ENCODE peak calls at places on chromosomes 11 and 22, in eight cellular contexts. S is body of pancreas, V is colonic mucosa, K is lung, C is fibroblast of lung, Q is psoas muscle, O is neuronal stem cell, U is OCI-LY7. M is an unnamed sample.

GRCh38 chr11:110490886-110491285 is 61.1 kb downstream of the FDX1 start:
- DNase-seq in C (peak; percentile 86), O (no peak), V (no peak), S (no peak), Q (peak; percentile 29), U (no peak), K (no peak), M (no peak)

GRCh38 chr22:21044931-21045584 is 688 bp upstream of the LRRC74B start:
- DNase-seq in U (no peak), S (peak; percentile 49), Q (peak; percentile 67), K (no peak), O (no peak), V (no peak), C (peak; percentile 57), M (no peak)

GRCh38 chr11:78039919-78040671 is 17.0 kb upstream of the KCTD14 start:
- DNase-seq in V (peak; percentile 83), K (peak; percentile 68), Q (peak; percentile 74), O (no peak), U (no peak), S (peak; percentile 63), C (peak; percentile 74), M (no peak)

GRCh38 chr11:117096140-117096972 is 1.9 kb downstream of the SIK3 start:
- DNase-seq in K (no peak), S (no peak), U (peak; percentile 75), O (no peak), Q (no peak), V (peak; percentile 47), C (peak; percentile 24), M (peak; percentile 69)

GRCh38 chr22:49658902-49659280 is 168.8 kb downstream of the BRD1 start:
- DNase-seq in U (no peak), V (no peak), S (peak; percentile 1), C (no peak), O (no peak), K (no peak), Q (no peak), M (no peak)

GRCh38 chr11:78784321-78785061 is 209.8 kb upstream of the NARS2 start:
- DNase-seq in O (no peak), C (peak; percentile 79), K (no peak), U (no peak), V (no peak), S (no peak), Q (no peak), M (no peak)

GRCh38 chr11:21921151-21921550 is 271.7 kb upstream of the ANO5 start:
- DNase-seq in U (no peak), C (no peak), K (no peak), S (no peak), V (no peak), O (peak; percentile 31), Q (no peak), M (no peak)

GRCh38 chr11:58730507-58731089 is 1.1 kb downstream of the GLYAT start:
- DNase-seq in C (no peak), Q (no peak), K (no peak), O (no peak), U (no peak), V (no peak), S (no peak), M (no peak)

GRCh38 chr11:65555693-65556231 is 2.4 kb downstream of the LTBP3 start:
- DNase-seq in C (peak; percentile 82), Q (peak; percentile 87), V (peak; percentile 46), K (no peak), U (no peak), O (no peak), S (peak; percentile 41), M (no peak)

GRCh38 chr11:2776351-2777061 is 76.7 kb upstream of the KCNQ1OT1 start:
- DNase-seq in Q (peak; percentile 11), S (peak; percentile 12), O (no peak), C (no peak), U (no peak), V (peak; percentile 14), K (peak; percentile 26), M (no peak)

GRCh38 chr11:64292458-64293254 is 1.6 kb downstream of the KCNK4 start:
- DNase-seq in U (no peak), C (no peak), Q (no peak), K (no peak), S (no peak), V (no peak), O (no peak), M (no peak)

GRCh38 chr11:61372659-61373058 is 10.5 kb downstream of the TMEM138 start:
- DNase-seq in C (no peak), U (no peak), O (no peak), V (no peak), Q (no peak), S (no peak), K (no peak), M (no peak)

GRCh38 chr11:16956538-16957153 is 57.6 kb downstream of the PLEKHA7 start:
- DNase-seq in O (no peak), U (no peak), K (no peak), C (no peak), S (no peak), V (no peak), Q (no peak), M (no peak)

GRCh38 chr11:4826425-4826824 is 5.3 kb downstream of the OR51F2 start:
- DNase-seq in O (no peak), Q (no peak), V (no peak), U (no peak), S (no peak), K (no peak), C (no peak), M (no peak)

GRCh38 chr11:76673164-76674142 is 2.9 kb upstream of the LRRC32 start:
- DNase-seq in V (no peak), C (no peak), U (peak; percentile 55), S (no peak), Q (peak; percentile 1), O (no peak), K (no peak), M (no peak)
- H3K4me3 ChIP-seq in V (no peak overlapping the region), C (no peak overlapping the region), U (peak overlapping the region; percentile 79), S (no peak overlapping the region), Q (no peak overlapping the region), O (no peak overlapping the region), K (no peak overlapping the region), M (peak overlapping the region; percentile 18)

DNA sequence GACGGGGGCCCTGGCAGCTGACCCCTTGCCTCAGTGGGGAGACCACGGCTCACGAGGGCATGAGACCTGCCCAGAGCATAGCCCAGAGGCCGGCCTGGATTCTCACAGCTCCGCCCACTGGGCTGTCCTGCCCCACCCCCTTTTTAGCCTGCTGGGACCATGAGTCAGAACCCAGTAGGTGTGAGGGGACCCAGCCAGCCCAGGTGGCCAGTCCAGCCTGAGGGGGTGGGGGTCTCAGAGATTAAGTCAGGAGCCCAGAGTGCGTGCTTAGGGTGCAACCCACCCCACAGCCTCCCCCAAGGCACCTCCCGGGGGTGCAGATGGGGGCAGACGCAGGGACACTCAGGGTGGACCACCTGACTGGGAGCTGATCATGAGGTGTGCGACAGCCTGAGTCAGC is 40.1 kb upstream of the PPARA start:
- DNase-seq in K (no peak), V (no peak), U (no peak), S (no peak), C (peak; percentile 49), Q (no peak), O (no peak), M (no peak)
- H3K4me1 ChIP-seq in K (no peaks in the 10 kb centered on the region), V (no peaks in the 10 kb centered on the region), U (no peaks in the 10 kb centered on the region), S (peaks cover 95% of the 10 kb centered on the region), C (peaks cover 81% of the 10 kb centered on the region), Q (peaks cover 90% of the 10 kb centered on the region), O (peaks cover 12% of the 10 kb centered on the region), M (no peaks in the 10 kb centered on the region)

DNA sequence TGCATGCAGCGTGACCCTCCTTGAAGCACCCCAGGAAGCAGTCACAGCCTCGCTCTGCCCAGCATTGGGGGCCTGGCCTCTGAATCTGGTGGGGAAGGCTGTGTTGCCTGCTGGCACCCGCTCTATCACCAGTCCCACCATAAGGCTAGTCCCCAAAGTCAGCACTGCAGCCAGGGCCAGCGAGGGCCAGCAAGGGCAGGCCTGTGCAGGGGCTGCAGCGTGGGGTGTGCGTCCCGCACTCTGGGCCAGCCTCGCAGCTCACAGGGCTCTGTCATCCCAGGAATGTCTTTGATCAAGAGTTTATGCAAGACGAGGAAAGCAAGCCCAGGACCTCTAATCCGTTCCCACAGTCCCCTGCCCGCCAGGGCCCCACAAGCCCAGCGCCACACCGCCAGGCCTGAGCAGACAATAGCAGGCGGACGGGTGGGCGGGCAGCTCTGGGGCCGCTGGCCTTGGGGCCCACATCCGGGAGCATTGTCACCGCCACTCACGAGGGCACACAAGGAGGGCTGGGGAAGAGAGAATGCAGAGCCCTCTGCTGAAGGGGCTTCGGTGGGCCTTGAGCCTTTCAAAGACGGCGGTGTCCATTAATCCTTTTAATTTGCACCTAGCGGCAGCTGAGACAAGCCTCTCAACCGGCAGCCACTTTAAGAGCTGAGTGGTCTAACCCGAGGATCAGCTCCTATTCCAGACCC is 17.1 kb downstream of the LTO1 start:
- DNase-seq in S (no peak), C (no peak), K (no peak), U (no peak), V (no peak), O (peak; percentile 90), Q (no peak), M (no peak)
- H3K27ac ChIP-seq in S (no peak overlapping the region), C (no peak overlapping the region), K (no peak overlapping the region), U (no peak overlapping the region), V (no peak overlapping the region), O (peak overlapping the region; percentile 95), Q (no peak overlapping the region), M (no peak overlapping the region)

DNA sequence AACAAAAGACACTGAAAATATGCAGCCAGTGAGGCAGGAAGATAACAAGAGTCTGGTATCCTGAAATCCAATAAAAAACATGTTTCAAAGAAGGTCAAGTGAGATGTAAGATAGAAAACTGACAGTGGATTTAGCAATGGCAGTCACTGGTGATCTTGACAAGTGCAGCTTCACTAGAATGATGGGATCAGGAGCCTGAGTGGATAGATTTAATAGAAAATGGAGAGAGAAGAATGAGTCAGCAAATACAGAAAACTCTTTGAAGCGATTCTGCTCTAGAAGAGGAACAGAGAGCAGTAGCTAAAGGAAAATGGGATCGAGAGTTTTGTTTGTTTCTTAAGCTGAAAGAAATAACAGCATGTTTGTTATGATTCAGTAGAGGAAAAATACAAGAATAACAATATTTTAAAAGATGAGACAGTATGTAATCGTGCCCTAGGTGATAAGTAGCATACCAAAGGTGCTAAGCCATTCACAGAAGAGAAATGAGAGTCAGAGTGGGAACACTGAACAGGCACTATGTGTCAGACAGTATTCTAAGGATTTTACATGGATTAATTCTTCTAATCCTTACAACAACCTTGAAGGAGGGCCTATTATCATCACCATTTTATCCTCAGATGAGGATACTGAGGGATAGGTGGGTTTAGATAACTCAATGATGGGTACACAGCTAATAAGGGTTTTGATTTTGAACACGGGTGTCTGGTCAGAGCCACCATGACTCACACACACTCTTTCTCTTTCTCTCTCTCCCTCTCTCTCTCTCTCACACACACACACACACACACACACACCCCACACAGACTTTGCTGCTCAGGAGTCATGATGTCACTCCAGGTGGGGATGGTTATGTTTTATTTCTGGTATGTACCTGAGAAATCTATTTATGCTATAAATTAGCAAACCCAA is 36.3 kb downstream of the MRE11 start:
- DNase-seq in C (no peak), S (no peak), U (no peak), K (no peak), V (no peak), O (no peak), Q (no peak), M (no peak)
- H3K4me3 ChIP-seq in C (no peak overlapping the region), S (no peak overlapping the region), U (no peak overlapping the region), K (no peak overlapping the region), V (no peak overlapping the region), O (no peak overlapping the region), Q (no peak overlapping the region), M (no peak overlapping the region)

DNA sequence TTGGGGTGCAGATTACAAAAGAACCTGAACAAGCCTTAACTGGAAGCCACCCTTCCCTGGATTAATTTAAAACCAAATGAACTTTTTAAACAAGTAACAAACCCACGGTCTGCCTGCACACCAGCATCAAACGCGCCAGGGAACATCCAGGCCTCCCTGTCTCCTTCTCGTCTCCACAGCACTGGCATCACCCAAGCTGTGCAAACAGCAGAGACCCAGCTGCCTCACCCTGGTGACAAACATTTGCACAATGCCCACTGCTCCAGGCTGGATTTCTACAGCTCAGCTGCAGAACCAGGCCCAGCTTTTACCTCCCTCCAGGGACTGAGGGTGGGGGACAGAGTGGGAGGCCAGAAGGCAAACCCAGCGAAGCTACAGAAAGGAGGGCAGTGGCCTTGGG is 7.0 kb downstream of the RPL3 start:
- DNase-seq in K (no peak), Q (no peak), V (no peak), C (no peak), S (no peak), O (no peak), U (no peak), M (no peak)
- H3K4me1 ChIP-seq in K (peaks cover 5% of the 10 kb centered on the region), Q (peaks cover 51% of the 10 kb centered on the region), V (peaks cover 21% of the 10 kb centered on the region), C (peaks cover 36% of the 10 kb centered on the region), S (peaks cover 41% of the 10 kb centered on the region), O (peaks cover 24% of the 10 kb centered on the region), U (peaks cover 63% of the 10 kb centered on the region), M (peaks cover 50% of the 10 kb centered on the region)

M was measured in CD4-positive, alpha-beta memory T cell.